ENCODE peak calls at places on chromosomes 5 and 9, in four cellular contexts. E, P, N and U are unnamed samples.

GRCh38 chr5:40224421-40224820 is 455.3 kb upstream of the PTGER4 start:
- DNase-seq in E (no peak), P (no peak), N (no peak), U (no peak)

GRCh38 chr5:115267617-115268016 is 4.9 kb upstream of the PGGT1B start:
- DNase-seq in E (no peak), P (no peak), N (no peak), U (no peak)

GRCh38 chr5:104635216-104635615 is 1072.6 kb upstream of the NUDT12 start:
- DNase-seq in E (peak; percentile 6), P (no peak), N (no peak), U (no peak)

GRCh38 chr9:121604242-121604641 is 47.2 kb upstream of the DAB2IP start:
- DNase-seq in E (no peak), P (peak; percentile 82), N (no peak), U (no peak)

GRCh38 chr5:150023136-150023535 is 22.6 kb downstream of the HMGXB3 start:
- DNase-seq in E (no peak), P (no peak), N (no peak), U (no peak)

GRCh38 chr5:35618791-35619190 is 1.1 kb downstream of the SPEF2 start:
- DNase-seq in E (no peak), P (no peak), N (no peak), U (no peak)

GRCh38 chr9:33408087-33408486 is 5.7 kb upstream of the AQP7 start:
- DNase-seq in E (no peak), P (no peak), N (no peak), U (no peak)

GRCh38 chr9:98142182-98142924 is 23.3 kb upstream of the TRIM14 start:
- DNase-seq in E (peak; percentile 24), P (peak; percentile 51), N (no peak), U (no peak)

GRCh38 chr5:99141534-99142135 is 212.8 kb upstream of the CHD1 start:
- DNase-seq in E (peak; percentile 16), P (no peak), N (no peak), U (no peak)

GRCh38 chr9:113509463-113509862 is 45.9 kb downstream of the RGS3 start:
- DNase-seq in E (no peak), P (no peak), N (no peak), U (no peak)

GRCh38 chr9:15280647-15281046 is 26.4 kb downstream of the TTC39B start:
- DNase-seq in E (no peak), P (no peak), N (no peak), U (no peak)

GRCh38 chr9:15278290-15278689 is 28.7 kb downstream of the TTC39B start:
- DNase-seq in E (no peak), P (no peak), N (no peak), U (no peak)

GRCh38 chr9:15278839-15279238 is 28.2 kb downstream of the TTC39B start:
- DNase-seq in E (no peak), P (no peak), N (no peak), U (no peak)

GRCh38 chr9:15276328-15276969 is 30.6 kb downstream of the TTC39B start:
- DNase-seq in E (no peak), P (peak; percentile 15), N (no peak), U (no peak)

DNA sequence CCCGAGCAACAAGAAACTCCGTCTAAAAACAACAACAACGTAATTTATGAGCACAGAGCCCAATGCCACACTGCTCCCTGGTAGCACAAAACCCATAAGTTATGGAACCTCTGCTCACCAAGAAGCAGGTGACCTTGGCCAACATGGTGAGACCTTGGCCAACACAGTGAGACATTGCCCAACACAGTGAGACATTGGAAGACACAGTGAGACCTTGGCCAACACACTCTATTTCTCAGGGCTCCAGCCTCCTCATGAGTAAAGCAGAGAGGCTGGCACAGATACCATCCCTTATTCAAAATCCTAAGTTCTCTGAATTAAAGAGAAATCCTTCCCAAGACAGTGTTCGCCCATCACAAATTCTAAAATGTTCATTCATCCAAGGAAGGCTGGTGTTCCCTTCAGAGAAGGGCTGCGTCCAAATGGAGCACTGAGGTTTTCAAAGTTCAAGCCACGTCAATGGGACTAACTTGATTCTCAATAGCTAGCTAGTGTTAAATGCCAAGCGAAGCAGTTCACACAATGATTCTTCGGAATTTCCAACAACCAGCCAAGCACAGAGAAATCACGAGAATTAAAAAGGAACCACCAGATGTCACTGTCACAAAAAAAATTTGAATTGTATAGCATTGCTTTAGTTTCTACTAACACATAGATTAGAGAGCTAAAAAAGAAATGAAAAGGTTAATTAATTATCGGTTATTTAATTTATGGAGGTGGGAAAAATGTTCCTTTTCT is 29.4 kb downstream of the TTC39B start:
- DNase-seq in E (peak; percentile 22), P (peak; percentile 15), N (no peak), U (no peak)
- TF ChIP-seq MYC in E (no peak), P (no peak), N (no peak), U (no peak)

GRCh38 chr9:119349548-119349947 is 19.7 kb downstream of the BRINP1 start:
- DNase-seq in E (no peak), P (no peak), N (no peak), U (no peak)
- TF ChIP-seq CHD4 in E (no peak), P (no peak), N (no peak), U (no peak)

DNA sequence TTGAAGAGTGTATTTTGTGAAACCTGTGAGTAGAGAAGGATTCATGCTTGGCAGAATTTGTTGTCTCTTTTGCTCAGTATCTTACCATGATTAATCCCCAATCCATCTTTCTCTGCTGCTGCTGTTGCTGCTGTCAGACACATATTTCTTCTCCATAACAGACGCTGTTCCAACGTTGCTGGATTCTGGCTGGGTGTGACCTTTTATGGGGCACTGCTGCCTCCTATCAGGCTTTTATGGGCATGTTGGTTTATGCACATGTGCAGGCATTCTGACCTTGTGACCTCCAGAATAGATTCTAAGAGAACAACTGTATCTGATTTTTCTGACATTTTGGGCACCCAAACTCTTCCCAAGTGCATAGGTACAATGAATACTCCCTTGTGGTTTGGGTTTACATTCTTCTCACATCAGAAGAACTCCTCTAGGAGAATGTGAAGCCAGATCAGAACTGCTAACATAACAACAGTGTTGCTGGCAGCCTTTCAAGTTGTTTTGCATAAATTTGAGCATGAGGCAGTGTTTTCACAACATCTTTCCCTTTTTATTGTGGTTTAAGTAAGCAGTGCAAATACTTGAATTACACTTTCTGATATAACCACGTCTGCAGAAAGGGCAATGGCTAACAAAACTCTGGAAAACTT is 9.2 kb upstream of the ISL1 start:
- DNase-seq in E (no peak), P (no peak), N (no peak), U (no peak)
- TF ChIP-seq CTCF in E (no peak), P (no peak), N (no peak), U (no peak)

GRCh38 chr9:126360073-126360472 is 33.4 kb downstream of the MVB12B start:
- DNase-seq in E (no peak), P (no peak), N (no peak), U (no peak)

GRCh38 chr9:126361810-126362238 is 35.2 kb downstream of the MVB12B start:
- DNase-seq in E (no peak), P (no peak), N (no peak), U (no peak)

DNA sequence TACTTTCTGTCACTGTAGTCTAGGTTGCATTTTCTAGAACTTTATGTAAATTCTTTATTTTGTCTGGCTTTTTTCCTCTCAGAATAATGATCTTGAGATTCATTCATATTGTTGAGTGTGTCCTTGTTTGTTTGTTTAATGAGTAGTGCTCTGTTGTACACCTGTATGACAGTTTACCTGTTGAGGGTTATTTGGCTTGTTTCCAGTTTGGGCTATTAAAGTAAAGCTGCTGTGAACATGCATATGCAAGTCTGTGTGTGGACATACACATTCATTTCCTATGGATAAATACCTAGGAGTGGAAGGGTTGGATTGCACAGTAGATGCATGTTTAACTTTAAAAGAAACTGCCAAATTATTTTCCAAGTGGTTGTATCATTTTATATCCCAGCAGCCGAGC is 30.4 kb downstream of the MVB12B start:
- DNase-seq in E (no peak), P (no peak), N (no peak), U (no peak)
- TF ChIP-seq MYC in E (no peak), P (no peak), N (no peak), U (no peak)

DNA sequence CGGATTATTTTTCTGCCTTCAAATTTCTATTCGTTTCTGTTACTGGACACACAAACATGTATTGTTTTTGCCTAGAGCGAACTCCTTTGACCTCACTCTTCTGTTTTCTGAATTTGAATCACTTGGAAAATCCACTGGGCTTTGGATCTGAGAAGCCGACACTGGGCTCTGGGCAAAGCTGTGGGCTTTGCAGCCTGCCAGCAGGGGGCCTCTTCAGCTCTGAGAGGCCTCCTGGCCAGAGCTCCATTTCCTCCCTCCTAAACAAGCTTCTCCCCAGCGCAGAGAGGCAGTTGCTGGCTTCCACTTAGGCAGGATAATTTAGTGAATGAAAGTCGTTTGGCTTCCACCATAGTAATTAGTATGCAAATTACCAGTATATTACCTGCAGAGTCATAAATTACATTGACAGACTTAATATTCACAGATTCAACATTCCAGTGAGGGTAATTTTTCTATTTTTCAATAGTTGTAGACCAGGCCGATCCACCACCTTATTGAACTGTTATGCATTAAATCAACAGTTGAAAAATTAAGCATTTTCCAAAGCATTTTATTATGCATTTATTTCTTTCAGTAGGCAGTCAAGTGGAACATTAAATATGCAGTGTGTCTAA is 104.0 kb upstream of the ZNF366 start:
- DNase-seq in E (peak; percentile 74), P (peak; percentile 43), N (no peak), U (peak; percentile 58)
- TF ChIP-seq CHD4 in E (no peak), P (no peak), N (no peak), U (no peak)